ENCODE peak calls at places on chromosome 15, in eight cellular contexts. I is AG09319; X is MM.1S; A is uterus; K is cardiac fibroblast; P is CD4-positive, alpha-beta T cell; Y is epithelial cell of esophagus; V is breast epithelium. S is an unnamed sample.

GRCh38 chr15:77830041-77830440 is 197.3 kb upstream of the LINGO1 start:
- DNase-seq in I (no peak), X (no peak), A (no peak), K (peak), P (no peak), Y (no peak), V (no peak), S (no peak)

GRCh38 chr15:85351965-85352364 is 28.4 kb upstream of the AKAP13 start:
- DNase-seq in I (no peak), X (no peak), A (no peak), K (no peak), P (no peak), Y (peak), V (no peak), S (no peak)

GRCh38 chr15:97728791-97729190 is 231.7 kb upstream of the ARRDC4 start:
- DNase-seq in I (no peak), X (no peak), A (no peak), K (no peak), P (no peak), Y (no peak), V (no peak), S (no peak)

GRCh38 chr15:42035362-42035761 is 14.5 kb upstream of the PLA2G4E start:
- DNase-seq in I (no peak), X (peak), A (no peak), K (peak), P (no peak), Y (peak), V (no peak), S (peak)

GRCh38 chr15:37931321-37931720 is 3.1 kb upstream of the TMCO5A start:
- DNase-seq in I (no peak), X (no peak), A (no peak), K (no peak), P (no peak), Y (no peak), V (no peak), S (no peak)

GRCh38 chr15:68699124-68699880 is 120.5 kb downstream of the CORO2B start:
- DNase-seq in I (no peak), X (no peak), A (no peak), K (no peak), P (no peak), Y (no peak), V (no peak), S (no peak)

GRCh38 chr15:91100561-91101355 is 701 bp downstream of the SV2B start:
- DNase-seq in I (no peak), X (no peak), A (no peak), K (peak), P (no peak), Y (peak), V (no peak), S (no peak)

GRCh38 chr15:101027920-101028319 is 108.8 kb downstream of the LRRK1 start:
- DNase-seq in I (no peak), X (no peak), A (peak), K (no peak), P (no peak), Y (no peak), V (no peak), S (no peak)

GRCh38 chr15:87827126-87827525 is 429.4 kb downstream of the NTRK3 start:
- DNase-seq in I (no peak), X (no peak), A (no peak), K (peak), P (no peak), Y (peak), V (no peak), S (no peak)

GRCh38 chr15:41566121-41566885 is 7.3 kb downstream of the TYRO3 start:
- DNase-seq in I (no peak), X (no peak), A (no peak), K (no peak), P (no peak), Y (no peak), V (no peak), S (no peak)

GRCh38 chr15:57506422-57506821 is 85.3 kb upstream of the MYZAP start:
- DNase-seq in I (no peak), X (no peak), A (no peak), K (no peak), P (no peak), Y (no peak), V (no peak), S (no peak)

GRCh38 chr15:88393719-88394519 is 73.3 kb downstream of the MRPL46 start:
- DNase-seq in I (no peak), X (peak), A (no peak), K (no peak), P (no peak), Y (no peak), V (no peak), S (no peak)

GRCh38 chr15:72285927-72286516 is 13.7 kb upstream of the PARP6 start:
- DNase-seq in I (no peak), X (peak), A (no peak), K (peak), P (peak), Y (peak), V (no peak), S (no peak)

GRCh38 chr15:69337133-69337532 is 38.4 kb downstream of the PAQR5 start:
- DNase-seq in I (no peak), X (no peak), A (no peak), K (peak), P (no peak), Y (no peak), V (no peak), S (no peak)

GRCh38 chr15:88790486-88790885 is 12.8 kb upstream of the ACAN start:
- DNase-seq in I (no peak), X (no peak), A (no peak), K (no peak), P (no peak), Y (no peak), V (no peak), S (no peak)

GRCh38 chr15:58724471-58724870 is 25.0 kb downstream of the ADAM10 start:
- DNase-seq in I (no peak), X (no peak), A (no peak), K (peak), P (no peak), Y (no peak), V (no peak), S (peak)

GRCh38 chr15:49847937-49848823 is 227.3 kb downstream of the DTWD1 start:
- DNase-seq in I (peak), X (no peak), A (no peak), K (peak), P (no peak), Y (peak), V (no peak), S (no peak)

GRCh38 chr15:69685524-69686452 is 233.2 kb downstream of the RPLP1 start:
- DNase-seq in I (no peak), X (no peak), A (no peak), K (no peak), P (no peak), Y (peak), V (no peak), S (no peak)

GRCh38 chr15:100120111-100120510 is 221.7 kb downstream of the ADAMTS17 start:
- DNase-seq in I (no peak), X (no peak), A (no peak), K (no peak), P (no peak), Y (no peak), V (no peak), S (no peak)

GRCh38 chr15:90315276-90315982 is 36.7 kb upstream of the ZNF774 start:
- DNase-seq in I (no peak), X (no peak), A (peak), K (peak), P (no peak), Y (peak), V (no peak), S (no peak)

GRCh38 chr15:25670025-25670554 is 193.0 kb downstream of the ATP10A start:
- DNase-seq in I (no peak), X (no peak), A (peak), K (peak), P (no peak), Y (no peak), V (no peak), S (no peak)

GRCh38 chr15:70569139-70569717 is 194.1 kb downstream of the UACA start:
- DNase-seq in I (peak), X (no peak), A (no peak), K (peak), P (no peak), Y (peak), V (no peak), S (no peak)

GRCh38 chr15:69921626-69922624 is 175.8 kb downstream of the TLE3 start:
- DNase-seq in I (no peak), X (no peak), A (no peak), K (no peak), P (no peak), Y (no peak), V (no peak), S (peak)

GRCh38 chr15:67105991-67106763 is 40.8 kb downstream of the SMAD3 start:
- DNase-seq in I (no peak), X (no peak), A (no peak), K (no peak), P (no peak), Y (no peak), V (no peak), S (no peak)

GRCh38 chr15:33357845-33358244 is 47.1 kb downstream of the RYR3 start:
- DNase-seq in I (no peak), X (no peak), A (no peak), K (no peak), P (no peak), Y (peak), V (no peak), S (no peak)

GRCh38 chr15:60745469-60745971 is 266.6 kb upstream of the ICE2 start:
- DNase-seq in I (no peak), X (no peak), A (peak), K (peak), P (no peak), Y (no peak), V (no peak), S (no peak)

DNA sequence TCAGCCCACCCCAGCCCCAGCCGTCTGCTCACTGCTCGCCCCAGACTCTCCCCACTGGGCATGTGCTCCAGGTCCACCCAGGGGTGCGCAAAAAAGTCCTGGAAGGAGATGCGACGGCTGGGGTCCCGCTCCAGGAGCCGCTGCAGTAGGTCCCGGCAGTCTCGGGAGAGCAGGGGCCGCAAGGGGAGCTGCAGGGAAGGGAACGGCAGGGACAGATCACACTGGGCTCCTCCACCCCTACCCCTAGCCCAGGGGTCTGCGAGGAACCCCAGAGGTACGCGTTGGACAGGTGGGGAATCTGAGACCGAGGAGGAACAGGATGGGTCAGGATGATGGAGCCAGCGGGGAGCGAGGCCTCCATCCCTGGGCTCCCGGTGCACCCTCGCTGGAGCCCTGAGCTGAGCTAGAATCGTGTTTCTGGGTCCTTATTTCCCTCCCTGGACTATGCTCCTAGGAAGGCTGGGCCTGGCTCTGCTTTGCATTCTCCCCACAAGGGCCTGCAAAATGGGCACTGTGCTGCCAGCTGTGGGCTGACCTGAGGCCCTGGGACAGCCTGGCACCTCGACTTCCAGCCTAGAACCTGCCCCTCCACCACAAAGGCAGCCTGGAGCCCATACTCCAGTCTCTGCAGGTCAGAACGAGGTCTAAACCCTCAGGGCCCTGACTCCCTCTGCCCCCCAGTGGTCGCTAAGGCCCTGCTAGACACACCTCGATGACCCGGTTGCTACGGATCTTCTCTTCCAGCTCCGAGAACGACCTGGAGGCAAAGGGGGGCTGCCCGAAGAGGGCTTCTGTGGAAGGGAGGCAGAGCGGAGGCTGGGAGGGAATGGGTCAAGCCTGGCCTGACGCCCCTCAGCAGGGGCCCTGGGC is 3.2 kb downstream of the ULK3 start:
- DNase-seq in I (no peak), X (no peak), A (no peak), K (no peak), P (no peak), Y (no peak), V (no peak), S (no peak)
- TF ChIP-seq CTCF in I (no peak), X (no peak), A (no peak), K (peak), P (no peak), Y (no peak), V (no peak), S (no peak)

GRCh38 chr15:93179704-93180103 is 90.7 kb upstream of the RGMA start:
- DNase-seq in I (no peak), X (no peak), A (no peak), K (no peak), P (no peak), Y (no peak), V (no peak), S (no peak)

GRCh38 chr15:93180128-93180527 is 91.1 kb upstream of the RGMA start:
- DNase-seq in I (no peak), X (no peak), A (no peak), K (no peak), P (no peak), Y (no peak), V (no peak), S (no peak)

GRCh38 chr15:93180656-93181055 is 91.6 kb upstream of the RGMA start:
- DNase-seq in I (no peak), X (no peak), A (no peak), K (no peak), P (no peak), Y (no peak), V (no peak), S (no peak)

GRCh38 chr15:93179072-93179471 is 90.1 kb upstream of the RGMA start:
- DNase-seq in I (no peak), X (peak), A (no peak), K (peak), P (no peak), Y (no peak), V (no peak), S (no peak)

GRCh38 chr15:93178371-93178770 is 89.4 kb upstream of the RGMA start:
- DNase-seq in I (no peak), X (no peak), A (no peak), K (no peak), P (no peak), Y (no peak), V (no peak), S (no peak)
- TF ChIP-seq CTCF in I (no peak), X (no peak), A (no peak), K (no peak), P (no peak), Y (no peak), V (no peak), S (no peak)

GRCh38 chr15:39770748-39771689 is 11.6 kb downstream of the FSIP1 start:
- DNase-seq in I (no peak), X (peak), A (no peak), K (peak), P (no peak), Y (no peak), V (no peak), S (no peak)
- TF ChIP-seq CTCF in I (no peak), X (no peak), A (no peak), K (no peak), P (no peak), Y (no peak), V (no peak), S (no peak)

DNA sequence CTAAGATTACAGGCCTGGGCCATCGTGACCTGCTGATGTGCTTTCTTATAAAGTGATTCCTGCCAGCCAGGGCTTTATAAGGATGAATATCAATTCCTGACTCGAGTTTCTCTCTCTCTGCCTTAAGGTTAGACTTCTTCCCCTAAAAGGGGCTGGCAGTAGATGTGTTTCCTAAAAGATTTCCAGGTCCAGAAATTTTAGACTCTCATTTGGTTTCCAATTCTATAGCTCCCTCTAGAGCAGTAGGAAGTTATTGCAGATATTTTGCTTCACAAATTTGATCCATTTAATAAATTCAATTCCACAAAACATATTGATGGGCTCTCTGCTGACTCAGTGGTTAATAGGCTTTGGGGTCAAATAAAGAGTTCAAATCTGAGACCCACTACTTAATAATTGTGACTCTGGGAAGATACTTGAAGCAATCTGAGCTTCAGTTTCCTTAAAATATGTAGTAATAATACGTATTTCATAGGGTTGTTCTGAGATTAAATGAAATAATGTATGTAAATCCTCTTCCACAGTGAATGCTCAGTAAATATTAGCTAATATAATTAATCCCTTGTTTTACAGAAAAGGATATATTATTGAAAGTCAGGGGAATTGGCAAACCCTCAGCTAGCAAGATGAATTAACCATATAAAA is 2.1 kb downstream of the TRIM69 start:
- DNase-seq in I (no peak), X (peak), A (no peak), K (peak), P (no peak), Y (peak), V (no peak), S (peak)
- TF ChIP-seq CTCF in I (peak), X (peak), A (peak), K (peak), P (peak), Y (peak), V (peak), S (peak)

GRCh38 chr15:73965094-73965729 is 26.9 kb downstream of the STOML1 start:
- DNase-seq in I (no peak), X (no peak), A (no peak), K (no peak), P (no peak), Y (no peak), V (no peak), S (no peak)
- TF ChIP-seq CTCF in I (no peak), X (peak), A (no peak), K (no peak), P (peak), Y (no peak), V (no peak), S (no peak)

S was measured in GM20000.